ENCODE peak calls at places on chromosomes 16 and 17, in eight cellular contexts. One of them, this sample, is unnamed. For H3K4me1 and H3K27me3, the result is how much of the 10 kb centered on the place peaks cover.

GRCh38 chr16:7397901-7398300 is 65.3 kb downstream of the RBFOX1 start:
- DNase-seq in naive thymus-derived CD4-positive, alpha-beta T cell: no peak
- DNase-seq in cardiac muscle cell: no peak
- DNase-seq in H9: no peak
- DNase-seq in CD8-positive, alpha-beta memory T cell: no peak
- DNase-seq in IMR-90: no peak
- DNase-seq in psoas muscle: no peak
- DNase-seq in transverse colon: no peak
- DNase-seq in this sample: no peak

GRCh38 chr17:49191407-49191916 is 18.9 kb downstream of the GNGT2 start:
- DNase-seq in naive thymus-derived CD4-positive, alpha-beta T cell: no peak
- DNase-seq in cardiac muscle cell: no peak
- DNase-seq in H9: no peak
- DNase-seq in CD8-positive, alpha-beta memory T cell: no peak
- DNase-seq in IMR-90: no peak
- DNase-seq in psoas muscle: no peak
- DNase-seq in transverse colon: no peak
- DNase-seq in this sample: no peak

GRCh38 chr17:41914358-41914766 is 4.4 kb downstream of the ACLY start:
- DNase-seq in naive thymus-derived CD4-positive, alpha-beta T cell: no peak
- DNase-seq in cardiac muscle cell: no peak
- DNase-seq in H9: no peak
- DNase-seq in CD8-positive, alpha-beta memory T cell: no peak
- DNase-seq in IMR-90: peak
- DNase-seq in psoas muscle: no peak
- DNase-seq in transverse colon: peak
- DNase-seq in this sample: no peak

GRCh38 chr17:1047177-1047885 is 50.4 kb downstream of the TIMM22 start:
- DNase-seq in naive thymus-derived CD4-positive, alpha-beta T cell: no peak
- DNase-seq in cardiac muscle cell: peak
- DNase-seq in H9: no peak
- DNase-seq in CD8-positive, alpha-beta memory T cell: no peak
- DNase-seq in IMR-90: peak
- DNase-seq in psoas muscle: peak
- DNase-seq in transverse colon: no peak
- DNase-seq in this sample: no peak

GRCh38 chr17:48388955-48389764 is 40.9 kb downstream of the SKAP1 start:
- DNase-seq in naive thymus-derived CD4-positive, alpha-beta T cell: no peak
- DNase-seq in cardiac muscle cell: no peak
- DNase-seq in H9: no peak
- DNase-seq in CD8-positive, alpha-beta memory T cell: no peak
- DNase-seq in IMR-90: no peak
- DNase-seq in psoas muscle: no peak
- DNase-seq in transverse colon: no peak
- DNase-seq in this sample: no peak

GRCh38 chr16:55386534-55387296 is 62.7 kb downstream of the IRX6 start:
- DNase-seq in naive thymus-derived CD4-positive, alpha-beta T cell: no peak
- DNase-seq in cardiac muscle cell: no peak
- DNase-seq in H9: no peak
- DNase-seq in CD8-positive, alpha-beta memory T cell: no peak
- DNase-seq in IMR-90: no peak
- DNase-seq in psoas muscle: no peak
- DNase-seq in transverse colon: no peak
- DNase-seq in this sample: no peak

GRCh38 chr17:7043195-7043543 is 723 bp downstream of the SLC16A11 start:
- DNase-seq in naive thymus-derived CD4-positive, alpha-beta T cell: no peak
- DNase-seq in cardiac muscle cell: no peak
- DNase-seq in H9: no peak
- DNase-seq in CD8-positive, alpha-beta memory T cell: no peak
- DNase-seq in IMR-90: no peak
- DNase-seq in psoas muscle: peak
- DNase-seq in transverse colon: peak
- DNase-seq in this sample: no peak

GRCh38 chr16:25177831-25178688 is 38.7 kb upstream of the AQP8 start:
- DNase-seq in naive thymus-derived CD4-positive, alpha-beta T cell: no peak
- DNase-seq in cardiac muscle cell: no peak
- DNase-seq in H9: no peak
- DNase-seq in CD8-positive, alpha-beta memory T cell: no peak
- DNase-seq in IMR-90: no peak
- DNase-seq in psoas muscle: no peak
- DNase-seq in transverse colon: peak
- DNase-seq in this sample: no peak

GRCh38 chr17:40331743-40332641 is 23.0 kb downstream of the RARA start:
- DNase-seq in naive thymus-derived CD4-positive, alpha-beta T cell: no peak
- DNase-seq in cardiac muscle cell: no peak
- DNase-seq in H9: no peak
- DNase-seq in CD8-positive, alpha-beta memory T cell: no peak
- DNase-seq in IMR-90: no peak
- DNase-seq in psoas muscle: peak
- DNase-seq in transverse colon: peak
- DNase-seq in this sample: no peak

GRCh38 chr17:40018211-40019121 is 3.2 kb downstream of the CSF3 start:
- DNase-seq in naive thymus-derived CD4-positive, alpha-beta T cell: no peak
- DNase-seq in cardiac muscle cell: peak
- DNase-seq in H9: peak
- DNase-seq in CD8-positive, alpha-beta memory T cell: no peak
- DNase-seq in IMR-90: no peak
- DNase-seq in psoas muscle: peak
- DNase-seq in transverse colon: no peak
- DNase-seq in this sample: no peak

GRCh38 chr16:66661210-66661560 is 35.4 kb downstream of the CMTM4 start:
- DNase-seq in naive thymus-derived CD4-positive, alpha-beta T cell: no peak
- DNase-seq in cardiac muscle cell: no peak
- DNase-seq in H9: no peak
- DNase-seq in CD8-positive, alpha-beta memory T cell: no peak
- DNase-seq in IMR-90: no peak
- DNase-seq in psoas muscle: no peak
- DNase-seq in transverse colon: no peak
- DNase-seq in this sample: no peak

GRCh38 chr17:42106009-42106408 is 6.5 kb downstream of the DHX58 start:
- DNase-seq in naive thymus-derived CD4-positive, alpha-beta T cell: no peak
- DNase-seq in cardiac muscle cell: no peak
- DNase-seq in H9: no peak
- DNase-seq in CD8-positive, alpha-beta memory T cell: no peak
- DNase-seq in IMR-90: no peak
- DNase-seq in psoas muscle: no peak
- DNase-seq in transverse colon: no peak
- DNase-seq in this sample: no peak

GRCh38 chr16:57148481-57148880 is 37.4 kb downstream of the PSME3IP1 start:
- DNase-seq in naive thymus-derived CD4-positive, alpha-beta T cell: no peak
- DNase-seq in cardiac muscle cell: no peak
- DNase-seq in H9: peak
- DNase-seq in CD8-positive, alpha-beta memory T cell: no peak
- DNase-seq in IMR-90: no peak
- DNase-seq in psoas muscle: no peak
- DNase-seq in transverse colon: no peak
- DNase-seq in this sample: no peak

GRCh38 chr16:57149391-57149790 is 36.4 kb downstream of the PSME3IP1 start:
- DNase-seq in naive thymus-derived CD4-positive, alpha-beta T cell: no peak
- DNase-seq in cardiac muscle cell: no peak
- DNase-seq in H9: no peak
- DNase-seq in CD8-positive, alpha-beta memory T cell: no peak
- DNase-seq in IMR-90: no peak
- DNase-seq in psoas muscle: no peak
- DNase-seq in transverse colon: no peak
- DNase-seq in this sample: no peak

GRCh38 chr16:57146735-57147134 is 39.1 kb downstream of the PSME3IP1 start:
- DNase-seq in naive thymus-derived CD4-positive, alpha-beta T cell: no peak
- DNase-seq in cardiac muscle cell: peak
- DNase-seq in H9: peak
- DNase-seq in CD8-positive, alpha-beta memory T cell: no peak
- DNase-seq in IMR-90: no peak
- DNase-seq in psoas muscle: no peak
- DNase-seq in transverse colon: no peak
- DNase-seq in this sample: no peak

GRCh38 chr16:57145964-57146647 is 39.7 kb downstream of the PSME3IP1 start:
- DNase-seq in naive thymus-derived CD4-positive, alpha-beta T cell: no peak
- DNase-seq in cardiac muscle cell: no peak
- DNase-seq in H9: no peak
- DNase-seq in CD8-positive, alpha-beta memory T cell: no peak
- DNase-seq in IMR-90: no peak
- DNase-seq in psoas muscle: no peak
- DNase-seq in transverse colon: no peak
- DNase-seq in this sample: no peak

GRCh38 chr16:57147381-57148191 is 38.3 kb downstream of the PSME3IP1 start:
- DNase-seq in naive thymus-derived CD4-positive, alpha-beta T cell: no peak
- DNase-seq in cardiac muscle cell: no peak
- DNase-seq in H9: peak
- DNase-seq in CD8-positive, alpha-beta memory T cell: no peak
- DNase-seq in IMR-90: peak
- DNase-seq in psoas muscle: no peak
- DNase-seq in transverse colon: no peak
- DNase-seq in this sample: no peak
- H3K27ac ChIP-seq in naive thymus-derived CD4-positive, alpha-beta T cell: no peak
- H3K27ac ChIP-seq in cardiac muscle cell: no peak
- H3K27ac ChIP-seq in H9: no peak
- H3K27ac ChIP-seq in CD8-positive, alpha-beta memory T cell: no peak
- H3K27ac ChIP-seq in IMR-90: no peak
- H3K27ac ChIP-seq in psoas muscle: peak
- H3K27ac ChIP-seq in transverse colon: peak
- H3K27ac ChIP-seq in this sample: no peak

GRCh38 chr17:79979841-79980215 is 55.8 kb downstream of the TBC1D16 start:
- DNase-seq in naive thymus-derived CD4-positive, alpha-beta T cell: peak
- DNase-seq in cardiac muscle cell: no peak
- DNase-seq in H9: peak
- DNase-seq in CD8-positive, alpha-beta memory T cell: no peak
- DNase-seq in IMR-90: no peak
- DNase-seq in psoas muscle: no peak
- DNase-seq in transverse colon: no peak
- DNase-seq in this sample: no peak
- H3K4me1 ChIP-seq in naive thymus-derived CD4-positive, alpha-beta T cell: under half
- H3K4me1 ChIP-seq in cardiac muscle cell: under half
- H3K4me1 ChIP-seq in H9: under half
- H3K4me1 ChIP-seq in CD8-positive, alpha-beta memory T cell: under half
- H3K4me1 ChIP-seq in IMR-90: under half
- H3K4me1 ChIP-seq in psoas muscle: under half
- H3K4me1 ChIP-seq in transverse colon: under half
- H3K4me1 ChIP-seq in this sample: under half

DNA sequence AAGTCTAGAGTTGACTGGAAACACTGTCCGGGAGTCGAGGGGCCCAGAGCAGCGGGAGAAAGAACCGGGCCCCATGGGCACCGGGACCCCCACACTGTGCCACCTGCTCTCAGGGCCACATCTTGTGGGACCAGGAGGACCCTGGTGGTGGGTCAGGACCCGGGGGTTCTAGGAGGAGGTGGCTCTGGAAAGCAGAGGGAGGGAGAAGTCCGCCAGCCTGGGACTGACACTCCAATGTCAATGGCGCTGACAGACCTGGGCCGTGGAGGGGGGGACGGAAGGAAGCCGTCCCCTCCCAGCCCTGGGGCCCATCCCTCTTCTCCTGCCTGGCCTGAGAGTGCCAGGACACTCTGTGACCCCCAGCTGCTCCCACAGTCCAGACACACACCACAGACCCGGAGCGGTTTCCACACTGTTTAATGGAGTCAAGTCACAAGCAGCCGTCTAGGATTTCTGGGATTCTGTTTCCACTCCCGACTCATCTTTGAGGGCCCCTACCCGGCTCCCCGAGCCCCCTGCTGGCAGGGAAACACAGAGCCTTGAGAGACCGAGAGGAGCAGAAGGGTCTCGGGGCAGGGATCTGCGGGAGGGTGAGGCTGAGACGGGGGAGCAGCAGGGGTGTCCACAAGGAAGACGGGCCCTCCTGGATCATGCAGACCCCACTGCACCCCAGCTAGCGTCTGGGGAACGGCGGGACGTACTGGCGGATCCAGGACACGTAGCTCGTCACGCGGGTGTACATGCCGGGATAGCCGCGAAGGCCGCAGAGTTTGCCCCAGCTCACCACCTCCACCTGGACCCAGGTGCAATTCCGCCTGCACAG is 23.6 kb upstream of the UBE2I start:
- DNase-seq in naive thymus-derived CD4-positive, alpha-beta T cell: no peak
- DNase-seq in cardiac muscle cell: peak
- DNase-seq in H9: no peak
- DNase-seq in CD8-positive, alpha-beta memory T cell: no peak
- DNase-seq in IMR-90: no peak
- DNase-seq in psoas muscle: no peak
- DNase-seq in transverse colon: no peak
- DNase-seq in this sample: no peak
- H3K27me3 ChIP-seq in naive thymus-derived CD4-positive, alpha-beta T cell: under half
- H3K27me3 ChIP-seq in cardiac muscle cell: under half
- H3K27me3 ChIP-seq in H9: under half
- H3K27me3 ChIP-seq in CD8-positive, alpha-beta memory T cell: under half
- H3K27me3 ChIP-seq in IMR-90: half or more
- H3K27me3 ChIP-seq in psoas muscle: half or more
- H3K27me3 ChIP-seq in transverse colon: half or more
- H3K27me3 ChIP-seq in this sample: under half

GRCh38 chr17:79146562-79146961 is 71.9 kb downstream of the ENGASE start:
- DNase-seq in naive thymus-derived CD4-positive, alpha-beta T cell: no peak
- DNase-seq in cardiac muscle cell: no peak
- DNase-seq in H9: no peak
- DNase-seq in CD8-positive, alpha-beta memory T cell: no peak
- DNase-seq in IMR-90: no peak
- DNase-seq in psoas muscle: no peak
- DNase-seq in transverse colon: no peak
- DNase-seq in this sample: no peak

GRCh38 chr17:79148584-79148983 is 74.0 kb downstream of the ENGASE start:
- DNase-seq in naive thymus-derived CD4-positive, alpha-beta T cell: no peak
- DNase-seq in cardiac muscle cell: no peak
- DNase-seq in H9: no peak
- DNase-seq in CD8-positive, alpha-beta memory T cell: no peak
- DNase-seq in IMR-90: no peak
- DNase-seq in psoas muscle: no peak
- DNase-seq in transverse colon: no peak
- DNase-seq in this sample: no peak

GRCh38 chr17:79145548-79145947 is 70.9 kb downstream of the ENGASE start:
- DNase-seq in naive thymus-derived CD4-positive, alpha-beta T cell: no peak
- DNase-seq in cardiac muscle cell: no peak
- DNase-seq in H9: no peak
- DNase-seq in CD8-positive, alpha-beta memory T cell: no peak
- DNase-seq in IMR-90: no peak
- DNase-seq in psoas muscle: no peak
- DNase-seq in transverse colon: no peak
- DNase-seq in this sample: no peak

GRCh38 chr17:79150035-79150733 is 75.6 kb downstream of the ENGASE start:
- DNase-seq in naive thymus-derived CD4-positive, alpha-beta T cell: no peak
- DNase-seq in cardiac muscle cell: no peak
- DNase-seq in H9: no peak
- DNase-seq in CD8-positive, alpha-beta memory T cell: no peak
- DNase-seq in IMR-90: no peak
- DNase-seq in psoas muscle: no peak
- DNase-seq in transverse colon: no peak
- DNase-seq in this sample: no peak

DNA sequence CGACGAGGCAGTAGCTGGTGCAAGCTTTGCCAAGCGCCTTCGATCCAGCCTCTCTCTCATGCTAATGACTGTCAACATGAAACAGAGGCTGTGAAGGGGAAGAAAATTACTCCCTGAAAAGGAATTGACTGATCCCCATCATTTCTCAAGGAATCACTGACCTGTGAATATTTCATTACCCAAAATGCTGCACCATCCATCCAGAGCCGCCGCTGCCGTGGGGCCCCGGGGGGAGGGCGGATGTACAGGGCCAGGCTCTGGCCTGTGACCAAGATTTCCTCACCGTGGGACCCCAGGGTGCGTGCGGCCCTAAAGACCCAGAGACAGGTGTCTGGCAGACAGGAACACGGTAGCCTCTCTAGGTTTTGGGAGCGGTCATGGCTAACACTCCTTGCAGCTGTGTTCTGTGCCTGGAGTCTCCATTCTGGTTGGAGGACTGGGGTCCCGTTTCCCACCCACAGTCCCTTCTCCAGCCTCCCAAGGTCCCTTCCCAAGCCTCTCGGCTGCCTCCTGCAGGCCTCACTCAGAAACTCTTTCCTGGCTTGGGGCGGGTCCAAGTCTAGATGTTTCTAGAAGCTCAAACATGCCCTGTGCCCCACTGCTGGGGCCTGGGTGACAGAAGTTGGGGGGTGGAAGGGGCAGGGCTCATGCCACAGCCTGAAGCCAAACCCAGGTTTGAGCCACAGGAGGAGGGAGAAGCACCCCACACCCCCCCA is 73.3 kb downstream of the ENGASE start:
- DNase-seq in naive thymus-derived CD4-positive, alpha-beta T cell: no peak
- DNase-seq in cardiac muscle cell: no peak
- DNase-seq in H9: no peak
- DNase-seq in CD8-positive, alpha-beta memory T cell: no peak
- DNase-seq in IMR-90: no peak
- DNase-seq in psoas muscle: no peak
- DNase-seq in transverse colon: no peak
- DNase-seq in this sample: no peak
- H3K27ac ChIP-seq in naive thymus-derived CD4-positive, alpha-beta T cell: no peak
- H3K27ac ChIP-seq in cardiac muscle cell: no peak
- H3K27ac ChIP-seq in H9: no peak
- H3K27ac ChIP-seq in CD8-positive, alpha-beta memory T cell: no peak
- H3K27ac ChIP-seq in IMR-90: no peak
- H3K27ac ChIP-seq in psoas muscle: no peak
- H3K27ac ChIP-seq in transverse colon: no peak
- H3K27ac ChIP-seq in this sample: no peak

This sample was measured in effector memory CD4-positive, alpha-beta T cell.